ENCODE peak calls at places on chromosomes 6 and 20, in five cellular contexts. R is HepG2, P is K562, L is H1, C is GM12878. S is an unnamed sample.

GRCh38 chr20:43748274-43748673 is 21.5 kb upstream of the GTSF1L start:
- DNase-seq in C (no peak), R (no peak), P (no peak), L (no peak), S (no peak)

GRCh38 chr6:13560651-13561044 is 13.8 kb upstream of the SIRT5 start:
- DNase-seq in L (no peak), P (peak), C (no peak), R (no peak), S (peak)

GRCh38 chr6:169841251-169841650 is 89.8 kb downstream of the ERMARD start:
- DNase-seq in L (no peak), C (no peak), R (no peak), P (no peak), S (no peak)

GRCh38 chr6:141667580-141668309 is 465.0 kb upstream of the GJE1 start:
- DNase-seq in P (no peak), L (no peak), C (no peak), R (no peak), S (no peak)

GRCh38 chr20:34536798-34537394 is 20.7 kb downstream of the DYNLRB1 start:
- DNase-seq in C (no peak), R (peak), P (no peak), L (no peak), S (no peak)

GRCh38 chr6:11711994-11712698 is 66.5 kb downstream of the ADTRP start:
- DNase-seq in C (no peak), R (no peak), L (no peak), P (no peak), S (no peak)

GRCh38 chr6:33314515-33314942 is 651 bp upstream of the TAPBP start:
- DNase-seq in C (no peak), P (peak), L (no peak), R (peak), S (no peak)

GRCh38 chr6:45479834-45480696 is 102.3 kb upstream of the SUPT3H start:
- DNase-seq in C (no peak), L (no peak), P (no peak), R (no peak), S (no peak)

GRCh38 chr6:148700713-148701392 is 46.0 kb upstream of the UST start:
- DNase-seq in P (no peak), R (no peak), C (no peak), L (no peak), S (no peak)

DNA sequence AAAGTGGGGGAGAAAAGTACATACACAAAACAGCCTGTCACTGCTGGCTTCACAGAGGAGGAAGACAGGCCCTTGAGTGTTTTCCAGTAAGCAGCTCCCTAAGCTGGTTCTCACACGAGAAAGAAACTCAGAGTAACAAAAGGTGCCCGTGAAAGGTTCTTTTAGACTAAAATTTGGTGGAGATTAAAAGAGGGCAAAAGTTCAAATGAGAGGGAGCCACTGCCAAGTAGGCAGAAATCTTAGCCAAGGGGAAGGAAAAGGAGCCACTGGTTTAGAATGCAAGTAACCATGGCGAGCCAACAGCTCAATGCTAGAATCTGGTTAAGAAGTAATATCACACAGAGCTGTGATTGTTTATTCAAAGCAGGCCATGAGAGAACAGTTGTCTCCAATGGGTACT is 648.3 kb downstream of the RNF144B start:
- DNase-seq in L (no peak), R (no peak), C (no peak), P (no peak), S (no peak)
- TF ChIP-seq CEBPB in L (no peak), R (no peak), C (no peak), P (no peak), S (no peak)

DNA sequence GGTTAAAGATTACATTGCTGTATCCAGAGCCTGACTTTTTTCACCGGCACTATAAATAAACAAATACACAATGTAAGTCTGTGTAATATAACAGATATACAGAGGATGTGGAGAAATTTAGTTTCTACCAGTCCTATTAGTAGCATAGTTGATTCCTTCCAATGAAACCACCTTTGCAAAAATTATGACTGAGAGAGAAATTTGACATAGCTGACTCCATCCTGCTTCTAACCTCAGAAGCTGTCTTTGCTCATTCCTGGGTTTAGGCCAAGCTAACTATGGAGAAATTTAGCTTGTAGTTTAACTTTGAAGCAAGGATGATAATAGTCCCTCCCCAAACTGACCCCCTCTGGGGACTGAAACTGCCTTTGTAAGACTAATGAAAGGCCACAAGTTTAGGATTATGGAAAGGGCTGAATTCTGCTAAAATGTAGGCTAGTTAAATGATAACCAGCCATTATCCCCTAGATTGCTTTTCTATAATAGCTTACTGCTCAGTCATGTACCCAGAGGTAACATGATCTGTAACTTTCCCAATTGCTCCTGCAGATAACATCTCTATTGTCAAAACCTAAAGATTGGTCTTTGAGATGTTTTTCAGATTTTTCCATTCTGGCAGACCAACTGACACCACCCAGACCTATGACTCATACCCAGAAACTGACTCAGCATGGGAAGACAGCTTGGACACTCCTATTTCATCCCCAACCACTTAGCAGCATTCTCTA is 172.8 kb upstream of the ARG1 start:
- DNase-seq in R (peak), C (no peak), L (no peak), P (peak), S (peak)
- TF ChIP-seq MAX in R (no peak), C (no peak), L (no peak), P (no peak), S (no peak)

GRCh38 chr6:47700596-47700995 is 2.2 kb downstream of the ADGRF4 start:
- DNase-seq in P (no peak), L (no peak), C (no peak), R (no peak), S (no peak)
- H3K9ac ChIP-seq in P (no peak), L (no peak), C (no peak), R (no peak), S (no peak)

GRCh38 chr20:10539818-10540553 is 104.9 kb downstream of the SLX4IP start:
- DNase-seq in C (no peak), L (no peak), R (no peak), P (no peak), S (no peak)

GRCh38 chr20:10537850-10538480 is 102.9 kb downstream of the SLX4IP start:
- DNase-seq in C (no peak), R (no peak), L (no peak), P (no peak), S (no peak)

GRCh38 chr20:10538768-10539167 is 103.7 kb downstream of the SLX4IP start:
- DNase-seq in R (no peak), C (no peak), L (no peak), P (no peak), S (no peak)

GRCh38 chr20:10532351-10532750 is 97.2 kb downstream of the SLX4IP start:
- DNase-seq in P (no peak), R (no peak), C (no peak), L (no peak), S (no peak)

GRCh38 chr20:10536531-10536930 is 101.4 kb downstream of the SLX4IP start:
- DNase-seq in L (peak), R (peak), C (no peak), P (no peak), S (no peak)
- TF ChIP-seq CEBPB in L (no peak), R (no peak), C (no peak), P (no peak), S (no peak)

DNA sequence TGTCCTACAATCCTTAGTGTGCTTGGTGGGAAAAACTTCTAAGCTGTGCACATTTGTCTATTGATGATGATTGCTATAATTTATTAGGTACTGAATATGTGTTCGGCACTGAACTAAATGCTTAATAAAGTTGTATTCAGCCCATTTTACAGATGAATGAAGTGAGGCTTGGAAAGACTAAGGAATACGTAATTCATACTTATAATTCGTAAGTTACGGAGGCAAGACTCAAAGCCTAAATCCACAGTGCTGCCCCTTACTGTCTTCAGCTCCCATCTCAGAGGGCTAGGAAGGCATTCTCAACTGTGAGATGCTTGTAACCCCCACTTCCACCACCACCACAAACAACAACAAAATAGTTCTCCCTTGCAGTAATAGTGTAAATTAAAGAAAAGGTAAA is 171.3 kb downstream of the HS3ST5 start:
- DNase-seq in P (no peak), C (no peak), R (no peak), L (no peak), S (no peak)
- TF ChIP-seq MAX in P (no peak), C (no peak), R (no peak), L (no peak), S (no peak)

DNA sequence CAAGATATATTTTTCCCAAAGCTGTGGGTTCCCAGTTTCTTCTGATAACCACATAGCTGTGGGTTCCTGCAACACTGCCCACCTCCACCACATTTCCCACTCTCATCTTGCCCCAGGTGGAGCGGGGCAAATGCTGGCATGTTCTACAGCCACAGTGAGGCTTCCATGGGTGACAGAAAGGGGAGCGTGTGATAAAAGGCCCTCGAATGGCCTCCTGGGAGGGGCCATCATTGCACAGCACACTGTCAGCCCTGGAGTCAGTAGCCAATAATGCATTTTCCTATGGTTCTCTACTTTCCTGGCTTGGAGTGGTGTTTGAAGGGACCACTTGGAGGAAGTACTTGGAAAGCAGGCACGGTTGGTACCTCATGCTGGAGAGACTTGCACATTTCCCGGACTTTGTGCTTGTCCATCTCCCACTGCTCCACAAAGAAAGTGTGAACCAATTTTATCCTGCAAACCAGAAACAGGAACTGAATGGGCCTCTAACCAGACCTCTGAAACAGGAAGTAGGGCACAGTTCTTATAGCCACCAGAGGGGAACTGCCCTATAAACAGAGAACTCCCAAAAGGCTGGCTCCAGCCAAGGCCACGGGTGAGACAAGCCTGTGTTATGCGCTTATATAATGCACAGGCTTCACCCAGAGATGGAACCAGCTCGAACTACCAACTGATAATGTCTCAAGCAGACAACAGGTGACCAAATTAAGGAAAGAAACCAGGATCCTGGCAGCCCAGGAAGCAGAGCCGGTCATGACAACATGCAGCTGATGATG is 8.6 kb downstream of the MAP3K5 start:
- DNase-seq in R (no peak), C (no peak), P (no peak), L (no peak), S (no peak)
- H3K9ac ChIP-seq in R (no peak), C (peak), P (no peak), L (no peak), S (no peak)

GRCh38 chr20:50242178-50242514 is 51.5 kb downstream of the CEBPB start:
- DNase-seq in P (no peak), R (no peak), C (no peak), L (no peak), S (no peak)

GRCh38 chr20:50242548-50242862 is 51.9 kb downstream of the CEBPB start:
- DNase-seq in L (no peak), R (no peak), P (no peak), C (no peak), S (no peak)

GRCh38 chr20:50244352-50245149 is 53.9 kb downstream of the CEBPB start:
- DNase-seq in P (no peak), L (no peak), R (no peak), C (no peak), S (peak)

GRCh38 chr20:50243610-50244351 is 53.2 kb downstream of the CEBPB start:
- DNase-seq in C (no peak), R (no peak), L (no peak), P (no peak), S (no peak)

GRCh38 chr20:50242863-50243609 is 52.4 kb downstream of the CEBPB start:
- DNase-seq in R (peak), L (no peak), P (no peak), C (no peak), S (peak)
- TF ChIP-seq CEBPB in R (no peak), L (no peak), P (no peak), C (no peak), S (no peak)

S was measured in HCT116.